ENCODE peak calls at places on chromosomes 1 and 21, in seven cellular contexts. P is mammary epithelial cell, Y is H9, X is IMR-90, R is K562, D is prostate gland, I is heart left ventricle. W is an unnamed sample.

GRCh38 chr1:178337091-178337726 is 159.6 kb downstream of the CLEC20A start:
- DNase-seq in P (no peak), Y (no peak), X (no peak), R (no peak), D (no peak), I (no peak), W (no peak)

GRCh38 chr1:869499-870244 is 54.1 kb upstream of the SAMD11 start:
- DNase-seq in P (peak), Y (peak), X (peak), R (peak), D (peak), I (peak), W (peak)

GRCh38 chr1:154423303-154423987 is 18.3 kb downstream of the IL6R start:
- DNase-seq in P (peak), Y (no peak), X (peak), R (no peak), D (no peak), I (no peak), W (peak)

GRCh38 chr1:161985301-161985825 is 38.3 kb downstream of the OLFML2B start:
- DNase-seq in P (no peak), Y (no peak), X (no peak), R (no peak), D (no peak), I (no peak), W (no peak)

GRCh38 chr1:177857285-177857684 is 112.6 kb downstream of the SEC16B start:
- DNase-seq in P (no peak), Y (no peak), X (no peak), R (no peak), D (no peak), I (no peak), W (no peak)

GRCh38 chr1:16249838-16250241 is 12.9 kb upstream of the CPLANE2 start:
- DNase-seq in P (no peak), Y (no peak), X (peak), R (no peak), D (peak), I (no peak), W (no peak)

GRCh38 chr1:179955318-179955638 is 668 bp downstream of the CEP350 start:
- DNase-seq in P (peak), Y (no peak), X (peak), R (no peak), D (no peak), I (no peak), W (peak)

GRCh38 chr1:199551967-199552565 is 475.4 kb upstream of the NR5A2 start:
- DNase-seq in P (peak), Y (no peak), X (peak), R (peak), D (no peak), I (peak), W (peak)

GRCh38 chr1:35726814-35727433 is 8.2 kb upstream of the C1orf216 start:
- DNase-seq in P (peak), Y (peak), X (peak), R (peak), D (peak), I (peak), W (peak)

GRCh38 chr1:155698382-155699038 is 9.6 kb downstream of the DAP3 start:
- DNase-seq in P (peak), Y (no peak), X (peak), R (no peak), D (no peak), I (no peak), W (no peak)

GRCh38 chr1:184492543-184492942 is 105.7 kb downstream of the C1orf21 start:
- DNase-seq in P (no peak), Y (no peak), X (peak), R (no peak), D (no peak), I (no peak), W (no peak)
- H3K27ac ChIP-seq in P (no peak), Y (no peak), X (no peak), R (no peak), D (no peak), I (peak), W (no peak)

GRCh38 chr1:17251699-17252376 is 2.9 kb downstream of the PADI3 start:
- DNase-seq in P (peak), Y (no peak), X (peak), R (no peak), D (no peak), I (no peak), W (peak)
- H3K27ac ChIP-seq in P (peak), Y (no peak), X (no peak), R (no peak), D (no peak), I (no peak), W (peak)

GRCh38 chr1:32962248-32962896 is 2.2 kb downstream of the RNF19B start:
- DNase-seq in P (no peak), Y (no peak), X (peak), R (no peak), D (no peak), I (no peak), W (no peak)

GRCh38 chr1:32965251-32965643 is 638 bp upstream of the RNF19B start:
- DNase-seq in P (no peak), Y (no peak), X (no peak), R (no peak), D (no peak), I (no peak), W (no peak)

GRCh38 chr1:32964461-32965250 is at the start of gene RNF19B:
- DNase-seq in P (peak), Y (peak), X (peak), R (peak), D (peak), I (peak), W (peak)

GRCh38 chr1:32966900-32967299 is 2.3 kb upstream of the RNF19B start:
- DNase-seq in P (no peak), Y (no peak), X (no peak), R (no peak), D (no peak), I (no peak), W (no peak)

DNA sequence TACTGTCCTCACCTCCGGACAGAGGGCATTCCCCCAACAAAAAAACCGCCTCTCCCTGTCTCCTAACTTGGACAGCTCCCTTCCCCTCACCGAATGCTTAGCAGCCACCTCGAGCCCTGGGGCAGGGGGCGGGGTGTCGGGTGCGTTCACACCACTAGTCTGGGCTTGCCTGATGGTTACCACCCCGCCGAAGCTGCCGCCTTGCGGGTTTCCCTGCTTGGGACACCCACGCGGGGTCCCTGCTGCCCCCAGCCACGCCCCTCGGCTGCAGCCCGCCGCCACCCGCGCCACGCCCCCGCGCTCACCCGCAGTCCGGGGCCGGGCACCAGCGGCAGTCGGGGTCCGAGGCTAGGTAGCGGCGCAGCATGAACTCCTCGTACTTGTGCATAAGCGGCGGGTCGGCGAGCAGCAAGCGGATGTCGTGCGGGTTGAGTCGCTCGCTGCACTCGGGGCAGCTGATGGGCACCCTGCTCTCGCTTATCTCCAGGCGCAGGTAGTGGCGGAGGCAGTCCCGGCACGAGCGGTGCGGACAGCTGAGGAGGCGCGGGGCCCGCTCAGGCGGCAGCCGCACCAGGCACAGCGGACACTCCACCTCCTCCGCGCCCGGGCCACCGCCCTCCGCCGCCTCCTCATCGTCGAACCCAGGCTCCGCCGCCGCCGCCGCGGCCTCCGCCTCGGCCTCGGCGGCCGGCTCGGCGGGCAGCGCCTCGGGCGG is 706 bp downstream of the RNF19B start:
- DNase-seq in P (peak), Y (peak), X (peak), R (peak), D (peak), I (peak), W (peak)
- H3K27ac ChIP-seq in P (peak), Y (no peak), X (peak), R (peak), D (peak), I (peak), W (peak)

GRCh38 chr21:38821248-38821647 is 15.5 kb downstream of the ETS2 start:
- DNase-seq in P (no peak), Y (no peak), X (no peak), R (no peak), D (no peak), I (no peak), W (no peak)

GRCh38 chr21:38824124-38824822 is 18.5 kb downstream of the ETS2 start:
- DNase-seq in P (no peak), Y (no peak), X (peak), R (no peak), D (no peak), I (no peak), W (no peak)

GRCh38 chr21:38823737-38824123 is 18.0 kb downstream of the ETS2 start:
- DNase-seq in P (no peak), Y (no peak), X (no peak), R (no peak), D (no peak), I (no peak), W (no peak)

GRCh38 chr21:38821959-38822682 is 16.4 kb downstream of the ETS2 start:
- DNase-seq in P (no peak), Y (no peak), X (no peak), R (no peak), D (no peak), I (no peak), W (no peak)

DNA sequence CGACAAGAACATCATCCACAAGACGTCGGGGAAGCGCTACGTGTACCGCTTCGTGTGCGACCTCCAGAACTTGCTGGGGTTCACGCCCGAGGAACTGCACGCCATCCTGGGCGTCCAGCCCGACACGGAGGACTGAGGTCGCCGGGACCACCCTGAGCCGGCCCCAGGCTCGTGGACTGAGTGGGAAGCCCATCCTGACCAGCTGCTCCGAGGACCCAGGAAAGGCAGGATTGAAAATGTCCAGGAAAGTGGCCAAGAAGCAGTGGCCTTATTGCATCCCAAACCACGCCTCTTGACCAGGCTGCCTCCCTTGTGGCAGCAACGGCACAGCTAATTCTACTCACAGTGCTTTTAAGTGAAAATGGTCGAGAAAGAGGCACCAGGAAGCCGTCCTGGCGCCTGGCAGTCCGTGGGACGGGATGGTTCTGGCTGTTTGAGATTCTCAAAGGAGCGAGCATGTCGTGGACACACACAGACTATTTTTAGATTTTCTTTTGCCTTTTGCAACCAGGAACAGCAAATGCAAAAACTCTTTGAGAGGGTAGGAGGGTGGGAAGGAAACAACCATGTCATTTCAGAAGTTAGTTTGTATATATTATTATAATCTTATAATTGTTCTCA is 17.1 kb downstream of the ETS2 start:
- DNase-seq in P (no peak), Y (no peak), X (no peak), R (no peak), D (no peak), I (peak), W (no peak)
- H3K27ac ChIP-seq in P (no peak), Y (no peak), X (peak), R (no peak), D (peak), I (peak), W (peak)

GRCh38 chr1:27367160-27367650 is 444 bp upstream of the MAP3K6 start:
- DNase-seq in P (no peak), Y (no peak), X (no peak), R (no peak), D (no peak), I (no peak), W (no peak)
- H3K27ac ChIP-seq in P (peak), Y (no peak), X (peak), R (peak), D (peak), I (peak), W (peak)

GRCh38 chr21:39881661-39882060 is 14.4 kb downstream of the PCP4 start:
- DNase-seq in P (no peak), Y (no peak), X (no peak), R (no peak), D (no peak), I (no peak), W (no peak)

GRCh38 chr21:39885119-39885848 is 18.0 kb downstream of the PCP4 start:
- DNase-seq in P (no peak), Y (no peak), X (no peak), R (no peak), D (no peak), I (peak), W (no peak)

GRCh38 chr21:39882186-39882882 is 15.1 kb downstream of the PCP4 start:
- DNase-seq in P (no peak), Y (no peak), X (no peak), R (no peak), D (no peak), I (no peak), W (no peak)
- H3K27ac ChIP-seq in P (no peak), Y (no peak), X (no peak), R (no peak), D (peak), I (peak), W (no peak)

W was measured in RWPE1.